ENCODE peak calls at places on chromosomes 2 and 18, in seven cellular contexts. H is cardiac fibroblast; X is A549; R is stimulated activated CD4-positive, alpha-beta T cell treated with anti-CD3 and anti-CD28 coated beads, Interleukin-2, amount 100 ng/mL, for 48 hours; U is RWPE2; Z is activated naive CD4-positive, alpha-beta T cell treated with anti-CD3 and anti-CD28 coated beads, Interleukin-2, amount 10 ng/mL, durations not matched to agents 7 days and 5 days; T is left lung. O is an unnamed sample.

GRCh38 chr2:157438907-157439791 is 4.7 kb downstream of the CYTIP start:
- DNase-seq in Z (peak), H (peak), T (no peak), U (no peak), X (no peak), R (no peak), O (peak)

GRCh38 chr2:61328707-61329251 is 142.1 kb downstream of the USP34 start:
- DNase-seq in T (peak), U (no peak), H (no peak), R (no peak), Z (no peak), X (peak), O (no peak)

GRCh38 chr2:45028276-45028675 is 19.0 kb upstream of the SIX2 start:
- DNase-seq in R (no peak), Z (no peak), T (no peak), H (peak), X (peak), U (no peak), O (no peak)

GRCh38 chr2:170715062-170715931 is at the start of gene SP5:
- DNase-seq in H (peak), Z (peak), T (peak), U (peak), R (no peak), X (peak), O (peak)

GRCh38 chr2:136238214-136238551 is 120.2 kb upstream of the CXCR4 start:
- DNase-seq in T (no peak), X (no peak), H (peak), Z (peak), R (no peak), U (no peak), O (no peak)

GRCh38 chr18:6022840-6023239 is 127.5 kb upstream of the TMEM200C start:
- DNase-seq in U (no peak), R (no peak), T (no peak), X (no peak), H (peak), Z (no peak), O (no peak)

GRCh38 chr18:41075212-41075611 is 879.8 kb upstream of the PIK3C3 start:
- DNase-seq in U (no peak), X (peak), H (peak), T (no peak), R (no peak), Z (no peak), O (no peak)

GRCh38 chr2:170716851-170717598 is 1.9 kb downstream of the SP5 start:
- DNase-seq in R (peak), Z (peak), T (peak), U (no peak), X (peak), H (peak), O (peak)

GRCh38 chr18:79608535-79608934 is 71.1 kb upstream of the CTDP1 start:
- DNase-seq in X (no peak), R (no peak), T (peak), Z (no peak), H (no peak), U (peak), O (no peak)

GRCh38 chr2:152396051-152396511 is 61.1 kb downstream of the FMNL2 start:
- DNase-seq in T (no peak), U (no peak), H (no peak), X (no peak), R (no peak), Z (no peak), O (no peak)

GRCh38 chr2:11683486-11683885 is 13.5 kb upstream of the NTSR2 start:
- DNase-seq in X (no peak), T (no peak), U (no peak), H (no peak), Z (no peak), R (no peak), O (no peak)

GRCh38 chr2:20728114-20728758 is 61.3 kb downstream of the GDF7 start:
- DNase-seq in H (peak), R (no peak), T (no peak), X (no peak), Z (no peak), U (no peak), O (no peak)

GRCh38 chr2:214019229-214019972 is 391.5 kb upstream of the VWC2L start:
- DNase-seq in H (peak), X (peak), Z (no peak), T (no peak), U (peak), R (no peak), O (no peak)

GRCh38 chr2:67984600-67984999 is 78.2 kb downstream of the C1D start:
- DNase-seq in R (no peak), U (no peak), T (no peak), X (no peak), Z (no peak), H (no peak), O (no peak)

GRCh38 chr2:165594231-165594934 is 124.9 kb downstream of the CSRNP3 start:
- DNase-seq in T (no peak), H (no peak), Z (no peak), R (no peak), X (no peak), U (no peak), O (no peak)

GRCh38 chr2:30662268-30663131 is 144.7 kb downstream of the CAPN13 start:
- DNase-seq in X (peak), H (no peak), Z (no peak), T (no peak), R (no peak), U (no peak), O (no peak)

GRCh38 chr2:235263205-235264120 is 230.4 kb upstream of the AGAP1 start:
- DNase-seq in U (peak), R (no peak), H (peak), T (no peak), X (peak), Z (no peak), O (no peak)

GRCh38 chr18:10805587-10806088 is 279.8 kb downstream of the NAPG start:
- DNase-seq in T (no peak), H (no peak), X (no peak), Z (no peak), U (no peak), R (no peak), O (no peak)

GRCh38 chr2:44997948-44998347 is 11.3 kb downstream of the SIX2 start:
- DNase-seq in U (no peak), Z (no peak), X (peak), T (no peak), H (no peak), R (no peak), O (no peak)

GRCh38 chr2:239677455-239678185 is 276.8 kb upstream of the HDAC4 start:
- DNase-seq in T (peak), U (no peak), R (no peak), X (no peak), Z (no peak), H (no peak), O (no peak)

GRCh38 chr2:227411320-227411989 is 23.7 kb upstream of the SCYGR1 start:
- DNase-seq in U (no peak), R (peak), H (peak), T (no peak), Z (peak), X (peak), O (no peak)

GRCh38 chr18:46771141-46771540 is 14.3 kb upstream of the ST8SIA5 start:
- DNase-seq in Z (no peak), U (no peak), R (no peak), X (no peak), T (no peak), H (no peak), O (no peak)

GRCh38 chr2:126887506-126887905 is 11.2 kb upstream of the TEX51 start:
- DNase-seq in U (no peak), H (no peak), T (no peak), Z (no peak), R (no peak), X (no peak), O (no peak)

O was measured in D341Med.